ENCODE peak calls at places on chromosomes 7 and 10, in nine cellular contexts. M is cardiac muscle cell; A is heart right ventricle; P is A549; Q is CD8-positive, alpha-beta T cell; R is nephron progenitor cell; X is transverse colon; V is HepG2; Y is progenitor cell of endocrine pancreas. I is an unnamed sample.

GRCh38 chr7:129771928-129772479 is 160.5 kb downstream of the NRF1 start:
- DNase-seq in M (no peak), Y (no peak), V (no peak), P (no peak), X (no peak), Q (no peak), A (no peak), R (peak; percentile 47), I (no peak)

GRCh38 chr10:63456437-63457210 is 9.2 kb downstream of the JMJD1C start:
- DNase-seq in Y (no peak), M (no peak), V (no peak), R (no peak), A (no peak), Q (no peak), X (no peak), P (no peak), I (no peak)

GRCh38 chr7:27215356-27215755 is 15.5 kb upstream of the HOXA13 start:
- DNase-seq in A (no peak), Y (no peak), M (no peak), Q (no peak), X (no peak), V (no peak), P (no peak), R (no peak), I (no peak)

GRCh38 chr7:151309306-151309705 is 32.3 kb upstream of the NUB1 start:
- DNase-seq in P (no peak), Y (no peak), X (no peak), R (no peak), Q (no peak), V (no peak), A (no peak), M (no peak), I (no peak)

GRCh38 chr10:112754001-112754411 is 196.0 kb upstream of the TCF7L2 start:
- DNase-seq in R (no peak), Y (no peak), V (no peak), X (no peak), Q (no peak), A (no peak), M (no peak), P (no peak), I (no peak)

GRCh38 chr7:73532224-73532623 is 10.1 kb upstream of the BAZ1B start:
- DNase-seq in P (no peak), Q (no peak), X (no peak), Y (no peak), R (no peak), M (no peak), A (no peak), V (no peak), I (no peak)

GRCh38 chr7:17907014-17907413 is 33.3 kb downstream of the SNX13 start:
- DNase-seq in Q (no peak), Y (no peak), V (no peak), P (no peak), A (no peak), M (no peak), X (no peak), R (no peak), I (no peak)

GRCh38 chr7:105250239-105250638 is 138.5 kb downstream of the SRPK2 start:
- DNase-seq in R (no peak), Y (no peak), V (no peak), P (no peak), X (no peak), M (no peak), Q (no peak), A (no peak), I (no peak)

GRCh38 chr7:133051066-133051465 is 30.8 kb downstream of the CHCHD3 start:
- DNase-seq in X (no peak), V (no peak), M (peak; percentile 58), P (no peak), R (no peak), A (no peak), Q (no peak), Y (no peak), I (no peak)

GRCh38 chr7:45980181-45980905 is 59.3 kb upstream of the IGFBP3 start:
- DNase-seq in X (no peak), P (no peak), Y (no peak), R (no peak), Q (no peak), M (no peak), A (no peak), V (no peak), I (no peak)

GRCh38 chr7:98907570-98907969 is 29.2 kb downstream of the TRRAP start:
- DNase-seq in Y (no peak), Q (no peak), A (no peak), M (no peak), V (no peak), R (no peak), X (no peak), P (no peak), I (no peak)
- TF ChIP-seq CTCF in Y (no peak), Q (no peak), A (no peak), M (no peak), V (no peak), R (no peak), X (no peak), P (no peak), I (no peak)

GRCh38 chr7:134827889-134828288 is 48.5 kb downstream of the CALD1 start:
- DNase-seq in P (no peak), Q (no peak), R (no peak), X (no peak), V (no peak), M (no peak), Y (no peak), A (no peak), I (no peak)
- TF ChIP-seq CTCF in P (no peak), Q (no peak), R (no peak), X (no peak), V (no peak), M (no peak), Y (no peak), A (no peak), I (no peak)

GRCh38 chr7:33632840-33633239 is 272.5 kb upstream of the BMPER start:
- DNase-seq in A (no peak), X (no peak), Y (no peak), V (no peak), M (no peak), R (no peak), Q (no peak), P (no peak), I (no peak)
- TF ChIP-seq CTCF in A (no peak), X (no peak), Y (no peak), V (no peak), M (no peak), R (no peak), Q (no peak), P (no peak), I (no peak)

DNA sequence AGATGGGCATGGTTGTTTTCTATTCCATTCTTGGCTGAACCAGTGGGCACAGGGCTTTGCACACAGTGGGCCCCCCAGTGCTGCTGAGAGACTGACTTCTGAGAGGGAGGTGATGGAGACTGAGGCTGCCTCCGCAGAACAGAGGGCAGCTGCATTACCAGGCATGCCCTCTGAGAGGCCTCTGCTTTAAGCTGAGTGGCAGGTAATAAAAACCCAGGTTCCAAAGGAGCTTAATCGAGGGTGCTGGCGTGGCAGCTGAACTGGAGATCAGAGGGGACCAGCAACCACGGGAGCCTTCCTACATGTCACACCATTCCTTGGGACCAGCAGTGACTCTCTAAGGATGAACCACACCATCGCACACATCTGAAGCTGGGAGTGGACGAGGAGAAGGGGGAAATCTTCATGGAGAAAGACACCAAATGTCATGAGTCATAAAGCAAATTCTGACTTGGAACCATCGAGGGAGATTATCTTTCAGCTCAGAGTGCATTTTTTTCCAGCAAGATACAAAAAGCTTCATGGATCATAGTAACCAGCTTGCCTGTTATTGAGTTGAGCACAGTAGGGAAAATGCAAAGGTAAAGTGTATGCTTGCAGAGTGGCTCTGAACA is 24.6 kb downstream of the HIPK2 start:
- DNase-seq in X (peak; percentile 35), R (no peak), V (no peak), M (no peak), A (no peak), Y (no peak), P (peak; percentile 70), Q (no peak), I (no peak)
- TF ChIP-seq CTCF in X (peak; percentile 24), R (peak; percentile 30), V (no peak), M (no peak), A (no peak), Y (peak; percentile 42), P (no peak), Q (no peak), I (no peak)